ENCODE peak calls at places on chromosomes 11 and 22, in eight cellular contexts. G, E, N, Q, P, C, D and F are unnamed samples.

GRCh38 chr11:83002047-83002446 is 69.7 kb downstream of the RAB30 start:
- DNase-seq in G (no peak), E (peak), N (no peak), Q (no peak), P (peak), C (no peak), D (no peak), F (no peak)

GRCh38 chr11:131468565-131468964 is 98.2 kb downstream of the NTM start:
- DNase-seq in G (no peak), E (no peak), N (no peak), Q (no peak), P (peak), C (no peak), D (no peak), F (no peak)

GRCh38 chr22:38868886-38869381 is 3.1 kb downstream of the CBX6 start:
- DNase-seq in G (peak), E (peak), N (no peak), Q (peak), P (peak), C (peak), D (peak), F (peak)

GRCh38 chr22:49531533-49531895 is 296.2 kb downstream of the BRD1 start:
- DNase-seq in G (no peak), E (no peak), N (no peak), Q (peak), P (no peak), C (no peak), D (no peak), F (no peak)

GRCh38 chr11:46420513-46420912 is 28.9 kb upstream of the CHRM4 start:
- DNase-seq in G (no peak), E (no peak), N (no peak), Q (no peak), P (no peak), C (no peak), D (no peak), F (no peak)

GRCh38 chr11:43907028-43907966 is 26.7 kb downstream of the ALKBH3 start:
- DNase-seq in G (no peak), E (no peak), N (no peak), Q (no peak), P (no peak), C (no peak), D (no peak), F (no peak)

GRCh38 chr11:83895516-83895915 is 609.3 kb upstream of the CCDC90B start:
- DNase-seq in G (no peak), E (no peak), N (no peak), Q (no peak), P (peak), C (no peak), D (no peak), F (no peak)

GRCh38 chr22:23501708-23502107 is 78.4 kb downstream of the IGLL1 start:
- DNase-seq in G (no peak), E (no peak), N (no peak), Q (no peak), P (no peak), C (no peak), D (no peak), F (no peak)

GRCh38 chr22:23008887-23009286 is 61.4 kb upstream of the GNAZ start:
- DNase-seq in G (no peak), E (no peak), N (no peak), Q (no peak), P (no peak), C (no peak), D (no peak), F (no peak)

GRCh38 chr11:101583180-101584128 is at the start of gene TRPC6:
- DNase-seq in G (peak), E (no peak), N (no peak), Q (peak), P (peak), C (no peak), D (no peak), F (no peak)

GRCh38 chr22:28822930-28823481 is 22.6 kb upstream of the XBP1 start:
- DNase-seq in G (no peak), E (no peak), N (peak), Q (no peak), P (no peak), C (no peak), D (no peak), F (no peak)

GRCh38 chr11:44005076-44005800 is 42.5 kb upstream of the ACCSL start:
- DNase-seq in G (no peak), E (no peak), N (no peak), Q (peak), P (no peak), C (no peak), D (no peak), F (no peak)

GRCh38 chr11:66119348-66120133 is 49.5 kb downstream of the PACS1 start:
- DNase-seq in G (no peak), E (no peak), N (no peak), Q (no peak), P (peak), C (no peak), D (no peak), F (no peak)

GRCh38 chr11:88016392-88017020 is 158.7 kb downstream of the RAB38 start:
- DNase-seq in G (peak), E (peak), N (peak), Q (peak), P (peak), C (peak), D (peak), F (peak)

GRCh38 chr11:116772443-116773202 is at the start of gene BUD13:
- DNase-seq in G (peak), E (peak), N (peak), Q (peak), P (peak), C (peak), D (peak), F (peak)

GRCh38 chr11:250274-250673 is 13.5 kb downstream of the PSMD13 start:
- DNase-seq in G (no peak), E (no peak), N (no peak), Q (no peak), P (no peak), C (no peak), D (no peak), F (no peak)

GRCh38 chr22:33180371-33180770 is 122.2 kb upstream of the SYN3 start:
- DNase-seq in G (no peak), E (no peak), N (peak), Q (no peak), P (no peak), C (no peak), D (no peak), F (no peak)

GRCh38 chr11:57402188-57403066 is 12.0 kb upstream of the PRG2 start:
- DNase-seq in G (peak), E (no peak), N (no peak), Q (no peak), P (no peak), C (no peak), D (no peak), F (no peak)

GRCh38 chr22:34410111-34410510 is 489.8 kb upstream of the LARGE1 start:
- DNase-seq in G (no peak), E (no peak), N (no peak), Q (no peak), P (no peak), C (no peak), D (no peak), F (no peak)

GRCh38 chr11:34342008-34342533 is 15.7 kb downstream of the ABTB2 start:
- DNase-seq in G (no peak), E (no peak), N (no peak), Q (no peak), P (peak), C (no peak), D (no peak), F (no peak)

GRCh38 chr22:39493759-39494158 is 8.3 kb upstream of the MIEF1 start:
- DNase-seq in G (no peak), E (no peak), N (no peak), Q (no peak), P (peak), C (no peak), D (no peak), F (no peak)

GRCh38 chr11:17642980-17643379 is 76.4 kb upstream of the MYOD1 start:
- DNase-seq in G (no peak), E (no peak), N (no peak), Q (no peak), P (no peak), C (no peak), D (no peak), F (no peak)

GRCh38 chr11:1640076-1640946 is 10.7 kb downstream of the KRTAP5-5 start:
- DNase-seq in G (peak), E (peak), N (no peak), Q (peak), P (peak), C (peak), D (peak), F (no peak)

GRCh38 chr11:11807811-11808210 is 34.0 kb upstream of the USP47 start:
- DNase-seq in G (no peak), E (no peak), N (no peak), Q (no peak), P (no peak), C (no peak), D (no peak), F (no peak)

GRCh38 chr11:57786436-57786835 is 24.8 kb downstream of the CTNND1 start:
- DNase-seq in G (no peak), E (no peak), N (no peak), Q (no peak), P (peak), C (no peak), D (no peak), F (no peak)

GRCh38 chr22:37079668-37080171 is 28.2 kb downstream of the KCTD17 start:
- DNase-seq in G (no peak), E (peak), N (no peak), Q (no peak), P (peak), C (no peak), D (peak), F (peak)

GRCh38 chr22:18082467-18082866 is 4.7 kb downstream of the PEX26 start:
- DNase-seq in G (no peak), E (no peak), N (no peak), Q (no peak), P (no peak), C (no peak), D (no peak), F (no peak)

GRCh38 chr22:25651332-25651731 is 86.9 kb downstream of the GRK3 start:
- DNase-seq in G (no peak), E (no peak), N (no peak), Q (no peak), P (no peak), C (no peak), D (no peak), F (no peak)

GRCh38 chr11:94034207-94034606 is 13.1 kb downstream of the HEPHL1 start:
- DNase-seq in G (no peak), E (no peak), N (no peak), Q (no peak), P (no peak), C (no peak), D (no peak), F (no peak)

GRCh38 chr22:38353142-38353629 is 36.0 kb upstream of the CSNK1E start:
- DNase-seq in G (peak), E (peak), N (no peak), Q (peak), P (peak), C (peak), D (peak), F (peak)